ENCODE peak calls at places on chromosomes 16 and 17, in six cellular contexts. K, D, Y, E, I and S are unnamed samples.

GRCh38 chr17:63816669-63817068 is 10.6 kb upstream of the PSMC5 start:
- DNase-seq in D (no peak), E (no peak), K (no peak), Y (no peak), I (no peak), S (no peak)

GRCh38 chr17:14048169-14048568 is 21.1 kb upstream of the COX10 start:
- DNase-seq in Y (no peak), E (no peak), I (no peak), K (no peak), D (no peak), S (no peak)

GRCh38 chr17:7383742-7384488 is 3.0 kb downstream of the TNK1 start:
- DNase-seq in E (peak; percentile 34), K (no peak), D (peak; percentile 75), Y (no peak), I (peak; percentile 44), S (peak; percentile 65)

GRCh38 chr16:20901441-20902112 is 1.0 kb downstream of the LYRM1 start:
- DNase-seq in D (no peak), E (peak; percentile 75), Y (peak; percentile 70), I (no peak), K (peak; percentile 89), S (peak; percentile 18)

GRCh38 chr17:18257747-18258355 is 687 bp downstream of the FLII start:
- DNase-seq in D (peak; percentile 31), I (no peak), Y (peak; percentile 7), E (peak; percentile 62), K (no peak), S (peak; percentile 50)

GRCh38 chr16:58614212-58614611 is 15.4 kb downstream of the CNOT1 start:
- DNase-seq in D (no peak), K (no peak), Y (no peak), I (no peak), E (peak; percentile 41), S (no peak)

GRCh38 chr16:11556945-11557720 is 29.6 kb downstream of the LITAF start:
- DNase-seq in Y (no peak), D (no peak), I (no peak), E (no peak), K (no peak), S (no peak)

GRCh38 chr17:10170233-10170632 is 28.2 kb downstream of the GAS7 start:
- DNase-seq in I (no peak), Y (no peak), K (no peak), E (no peak), D (no peak), S (no peak)

GRCh38 chr16:55760665-55761035 is 72.2 kb downstream of the CES1 start:
- DNase-seq in K (no peak), E (peak; percentile 12), I (no peak), D (no peak), Y (no peak), S (no peak)

GRCh38 chr17:17420561-17421269 is 56.1 kb upstream of the MED9 start:
- DNase-seq in E (peak; percentile 97), K (no peak), D (no peak), I (no peak), Y (no peak), S (no peak)

GRCh38 chr17:43020789-43021738 is 1.1 kb downstream of the VAT1 start:
- DNase-seq in Y (no peak), K (no peak), E (peak; percentile 76), D (peak; percentile 32), I (no peak), S (peak; percentile 35)

GRCh38 chr16:54942353-54942943 is 11.8 kb downstream of the IRX5 start:
- DNase-seq in E (no peak), I (no peak), K (no peak), Y (no peak), D (no peak), S (no peak)

GRCh38 chr17:27569257-27569722 is 61.7 kb upstream of the LGALS9 start:
- DNase-seq in Y (no peak), D (peak; percentile 3), I (no peak), E (peak; percentile 43), K (no peak), S (peak; percentile 15)

GRCh38 chr16:19419691-19420060 is 2.0 kb downstream of the TMC5 start:
- DNase-seq in K (no peak), D (no peak), Y (no peak), I (no peak), E (no peak), S (no peak)